ENCODE peak calls at places on chromosomes 4 and X, in four cellular contexts. One of them, this sample, is unnamed.

GRCh38 chr4:3475041-3475712 is 12.1 kb downstream of the DOK7 start:
- DNase-seq in cardiac fibroblast: no peak
- DNase-seq in suprapubic skin: no peak
- DNase-seq in OCI-LY7: no peak
- DNase-seq in this sample: no peak

GRCh38 chr4:1377606-1378261 is 28.5 kb downstream of the NKX1-1 start:
- DNase-seq in suprapubic skin: peak; percentile 46
- DNase-seq in OCI-LY7: no peak
- DNase-seq in cardiac fibroblast: no peak
- DNase-seq in this sample: no peak

GRCh38 chr4:48191758-48192157 is 57.7 kb upstream of the TXK start:
- DNase-seq in cardiac fibroblast: no peak
- DNase-seq in suprapubic skin: no peak
- DNase-seq in OCI-LY7: no peak
- DNase-seq in this sample: no peak

GRCh38 chr4:16196482-16197393 is 29.5 kb downstream of the TAPT1 start:
- DNase-seq in OCI-LY7: no peak
- DNase-seq in suprapubic skin: no peak
- DNase-seq in cardiac fibroblast: peak; percentile 76
- DNase-seq in this sample: no peak

GRCh38 chr4:98518555-98519267 is 139.7 kb downstream of the TSPAN5 start:
- DNase-seq in suprapubic skin: no peak
- DNase-seq in cardiac fibroblast: no peak
- DNase-seq in OCI-LY7: peak; percentile 22
- DNase-seq in this sample: peak; percentile 23

GRCh38 chr4:25865586-25865985 is 2.8 kb upstream of the SEL1L3 start:
- DNase-seq in OCI-LY7: peak; percentile 63
- DNase-seq in cardiac fibroblast: no peak
- DNase-seq in suprapubic skin: no peak
- DNase-seq in this sample: no peak

GRCh38 chr4:25030283-25031076 is at the start of gene LGI2:
- DNase-seq in cardiac fibroblast: peak; percentile 17
- DNase-seq in OCI-LY7: no peak
- DNase-seq in suprapubic skin: no peak
- DNase-seq in this sample: peak; percentile 50

GRCh38 chrX:13607996-13608365 is 38.6 kb downstream of the EGFL6 start:
- DNase-seq in suprapubic skin: no peak
- DNase-seq in OCI-LY7: no peak
- DNase-seq in cardiac fibroblast: no peak
- DNase-seq in this sample: no peak

GRCh38 chr4:118284169-118284568 is 68.6 kb downstream of the PRSS12 start:
- DNase-seq in suprapubic skin: no peak
- DNase-seq in OCI-LY7: peak; percentile 62
- DNase-seq in cardiac fibroblast: no peak
- DNase-seq in this sample: no peak

DNA sequence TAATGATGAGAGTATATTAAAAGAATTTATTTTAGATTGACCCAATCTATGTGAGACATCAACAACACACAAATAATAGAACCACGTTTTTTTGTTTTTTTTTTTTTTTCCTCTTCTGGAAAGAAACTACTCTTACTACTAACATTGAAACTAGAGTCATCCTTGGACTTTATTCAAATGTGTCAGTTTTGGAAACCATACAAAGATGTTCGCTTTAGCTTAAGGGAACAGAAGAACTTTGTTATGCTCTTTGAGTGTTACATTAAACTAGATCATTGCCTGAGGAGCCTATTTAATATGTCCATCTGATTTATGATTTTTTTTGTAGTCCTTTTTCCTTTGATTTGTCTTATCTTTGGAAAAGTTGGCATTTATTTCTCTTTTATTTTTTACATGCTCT is 166.7 kb downstream of the RPA4 start:
- DNase-seq in suprapubic skin: no peak
- DNase-seq in OCI-LY7: no peak
- DNase-seq in cardiac fibroblast: peak; percentile 27
- DNase-seq in this sample: no peak
- TF ChIP-seq CTCF in suprapubic skin: no peak
- TF ChIP-seq CTCF in OCI-LY7: no peak
- TF ChIP-seq CTCF in cardiac fibroblast: no peak
- TF ChIP-seq CTCF in this sample: no peak

GRCh38 chrX:46180258-46180687 is 364.9 kb downstream of the ZNF674 start:
- DNase-seq in cardiac fibroblast: peak; percentile 70
- DNase-seq in OCI-LY7: no peak
- DNase-seq in suprapubic skin: no peak
- DNase-seq in this sample: no peak

GRCh38 chrX:46184749-46185148 is 360.5 kb downstream of the ZNF674 start:
- DNase-seq in OCI-LY7: no peak
- DNase-seq in cardiac fibroblast: no peak
- DNase-seq in suprapubic skin: no peak
- DNase-seq in this sample: no peak

GRCh38 chrX:46178763-46179162 is 366.5 kb downstream of the ZNF674 start:
- DNase-seq in OCI-LY7: no peak
- DNase-seq in cardiac fibroblast: no peak
- DNase-seq in suprapubic skin: no peak
- DNase-seq in this sample: no peak

GRCh38 chrX:46179748-46180147 is 365.5 kb downstream of the ZNF674 start:
- DNase-seq in OCI-LY7: no peak
- DNase-seq in suprapubic skin: no peak
- DNase-seq in cardiac fibroblast: no peak
- DNase-seq in this sample: no peak
- TF ChIP-seq CTCF in OCI-LY7: no peak
- TF ChIP-seq CTCF in suprapubic skin: no peak
- TF ChIP-seq CTCF in cardiac fibroblast: no peak
- TF ChIP-seq CTCF in this sample: no peak

GRCh38 chr4:122453384-122454000 is 3.0 kb downstream of the IL2 start:
- DNase-seq in cardiac fibroblast: no peak
- DNase-seq in suprapubic skin: no peak
- DNase-seq in OCI-LY7: no peak
- DNase-seq in this sample: no peak

GRCh38 chr4:122456228-122457106 is at the start of gene IL2:
- DNase-seq in suprapubic skin: no peak
- DNase-seq in OCI-LY7: no peak
- DNase-seq in cardiac fibroblast: no peak
- DNase-seq in this sample: no peak

DNA sequence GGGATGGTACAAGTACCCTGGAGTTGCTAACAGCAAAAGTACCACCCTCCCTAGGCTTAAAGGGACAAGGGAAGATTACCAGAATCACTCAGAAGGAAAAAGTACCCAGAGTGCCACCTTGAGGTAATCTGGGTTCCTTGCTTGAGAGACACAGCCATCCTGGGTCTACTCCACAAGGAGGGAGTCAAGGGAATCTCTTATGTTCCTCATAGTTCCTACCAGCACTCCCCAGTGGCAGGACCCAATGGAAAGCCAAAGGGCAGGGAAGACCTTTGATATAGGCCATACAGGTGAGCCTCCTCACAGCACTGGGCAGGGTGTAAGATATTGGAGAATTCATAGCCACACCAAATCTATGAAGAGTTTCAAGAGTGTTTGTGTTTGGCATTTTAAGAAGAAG is 5.7 kb downstream of the IL2 start:
- DNase-seq in cardiac fibroblast: peak; percentile 12
- DNase-seq in suprapubic skin: no peak
- DNase-seq in OCI-LY7: peak; percentile 4
- DNase-seq in this sample: no peak
- TF ChIP-seq CTCF in cardiac fibroblast: peak; percentile 45
- TF ChIP-seq CTCF in suprapubic skin: no peak
- TF ChIP-seq CTCF in OCI-LY7: peak; percentile 51
- TF ChIP-seq CTCF in this sample: peak; percentile 22

GRCh38 chr4:77157859-77158486 is 966 bp downstream of the CCNG2 start:
- DNase-seq in OCI-LY7: peak; percentile 89
- DNase-seq in cardiac fibroblast: peak; percentile 93
- DNase-seq in suprapubic skin: peak; percentile 93
- DNase-seq in this sample: peak; percentile 91

GRCh38 chr4:77158487-77158861 is 1.5 kb downstream of the CCNG2 start:
- DNase-seq in OCI-LY7: no peak
- DNase-seq in suprapubic skin: no peak
- DNase-seq in cardiac fibroblast: no peak
- DNase-seq in this sample: no peak

GRCh38 chr4:77156533-77156911 is 485 bp upstream of the CCNG2 start:
- DNase-seq in cardiac fibroblast: peak; percentile 100
- DNase-seq in OCI-LY7: peak; percentile 100
- DNase-seq in suprapubic skin: peak; percentile 98
- DNase-seq in this sample: peak; percentile 98

GRCh38 chr4:77155631-77156345 is 1.2 kb upstream of the CCNG2 start:
- DNase-seq in OCI-LY7: peak; percentile 38
- DNase-seq in cardiac fibroblast: no peak
- DNase-seq in suprapubic skin: no peak
- DNase-seq in this sample: no peak

GRCh38 chr4:77156912-77157858 is at the start of gene CCNG2:
- DNase-seq in suprapubic skin: peak; percentile 95
- DNase-seq in cardiac fibroblast: peak; percentile 97
- DNase-seq in OCI-LY7: peak; percentile 99
- DNase-seq in this sample: peak; percentile 82
- TF ChIP-seq CTCF in suprapubic skin: no peak
- TF ChIP-seq CTCF in cardiac fibroblast: no peak
- TF ChIP-seq CTCF in OCI-LY7: no peak
- TF ChIP-seq CTCF in this sample: no peak

GRCh38 chr4:5816101-5816500 is 76.8 kb downstream of the CRMP1 start:
- DNase-seq in OCI-LY7: no peak
- DNase-seq in suprapubic skin: no peak
- DNase-seq in cardiac fibroblast: no peak
- DNase-seq in this sample: no peak
- TF ChIP-seq CTCF in OCI-LY7: no peak
- TF ChIP-seq CTCF in suprapubic skin: no peak
- TF ChIP-seq CTCF in cardiac fibroblast: no peak
- TF ChIP-seq CTCF in this sample: no peak

GRCh38 chr4:107665001-107665400 is 55.0 kb downstream of the PAPSS1 start:
- DNase-seq in cardiac fibroblast: peak; percentile 25
- DNase-seq in OCI-LY7: no peak
- DNase-seq in suprapubic skin: no peak
- DNase-seq in this sample: no peak

GRCh38 chr4:107669068-107669467 is 51.0 kb downstream of the PAPSS1 start:
- DNase-seq in OCI-LY7: no peak
- DNase-seq in suprapubic skin: no peak
- DNase-seq in cardiac fibroblast: no peak
- DNase-seq in this sample: no peak

GRCh38 chr4:107666134-107666533 is 53.9 kb downstream of the PAPSS1 start:
- DNase-seq in cardiac fibroblast: peak; percentile 73
- DNase-seq in OCI-LY7: peak; percentile 8
- DNase-seq in suprapubic skin: no peak
- DNase-seq in this sample: no peak
- TF ChIP-seq CTCF in cardiac fibroblast: peak; percentile 27
- TF ChIP-seq CTCF in OCI-LY7: peak; percentile 45
- TF ChIP-seq CTCF in suprapubic skin: no peak
- TF ChIP-seq CTCF in this sample: peak; percentile 34

GRCh38 chrX:74293343-74293946 is 10.5 kb upstream of the ZCCHC13 start:
- DNase-seq in suprapubic skin: peak; percentile 85
- DNase-seq in OCI-LY7: no peak
- DNase-seq in cardiac fibroblast: peak; percentile 84
- DNase-seq in this sample: peak; percentile 56

GRCh38 chrX:74286950-74287349 is 17.0 kb upstream of the ZCCHC13 start:
- DNase-seq in suprapubic skin: no peak
- DNase-seq in OCI-LY7: no peak
- DNase-seq in cardiac fibroblast: peak; percentile 12
- DNase-seq in this sample: no peak

GRCh38 chrX:74291577-74291963 is 12.4 kb upstream of the ZCCHC13 start:
- DNase-seq in OCI-LY7: no peak
- DNase-seq in cardiac fibroblast: no peak
- DNase-seq in suprapubic skin: no peak
- DNase-seq in this sample: no peak

GRCh38 chrX:74295102-74295501 is 8.9 kb upstream of the ZCCHC13 start:
- DNase-seq in cardiac fibroblast: no peak
- DNase-seq in OCI-LY7: no peak
- DNase-seq in suprapubic skin: no peak
- DNase-seq in this sample: no peak

DNA sequence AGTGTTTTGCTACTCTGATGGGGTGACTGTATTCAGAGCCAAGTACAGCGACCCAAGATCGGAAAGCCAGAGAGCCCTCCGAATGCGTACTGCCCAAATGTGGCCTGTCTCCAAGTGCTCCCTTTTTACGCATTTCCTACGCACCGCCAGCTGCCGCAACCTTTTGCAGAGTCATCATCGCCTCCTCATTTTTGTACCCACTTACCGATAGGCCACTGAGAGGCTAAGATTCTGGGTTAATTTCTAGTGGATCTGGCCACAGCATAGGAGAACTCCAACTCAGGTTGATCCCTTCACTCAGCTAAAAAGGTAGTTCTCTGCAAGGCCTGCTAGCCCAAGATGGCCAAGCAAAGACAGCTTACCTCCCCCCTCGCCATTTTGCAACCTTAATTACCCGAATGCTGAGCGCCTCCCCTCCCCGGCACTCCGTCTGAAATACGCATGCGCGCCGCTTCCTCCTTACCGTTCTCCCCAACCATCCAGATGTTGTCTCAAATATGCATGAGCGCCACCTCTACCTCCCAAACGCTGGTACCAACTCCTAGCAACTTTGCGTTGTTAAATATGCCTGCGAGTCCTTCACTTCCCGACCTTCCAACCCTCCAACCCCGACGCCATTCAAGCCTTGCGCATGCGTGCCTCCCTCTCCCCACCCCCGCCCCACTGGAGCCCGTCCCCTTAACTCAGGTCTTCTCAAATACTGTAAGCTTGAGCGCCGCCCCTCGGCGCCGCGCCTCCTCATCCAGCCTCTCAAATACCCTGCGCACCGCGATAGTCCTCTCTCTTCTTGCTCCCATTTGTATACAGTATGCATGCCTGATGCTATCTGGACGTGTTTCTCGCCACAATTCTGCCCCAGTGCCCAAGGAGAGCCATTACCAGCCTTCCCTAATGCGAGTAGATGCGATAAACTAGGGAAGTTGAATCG is 11.8 kb upstream of the ZCCHC13 start:
- DNase-seq in suprapubic skin: peak; percentile 89
- DNase-seq in cardiac fibroblast: peak; percentile 93
- DNase-seq in OCI-LY7: peak; percentile 86
- DNase-seq in this sample: peak; percentile 71
- TF ChIP-seq CTCF in suprapubic skin: no peak
- TF ChIP-seq CTCF in cardiac fibroblast: no peak
- TF ChIP-seq CTCF in OCI-LY7: peak; percentile 62
- TF ChIP-seq CTCF in this sample: peak; percentile 39

DNA sequence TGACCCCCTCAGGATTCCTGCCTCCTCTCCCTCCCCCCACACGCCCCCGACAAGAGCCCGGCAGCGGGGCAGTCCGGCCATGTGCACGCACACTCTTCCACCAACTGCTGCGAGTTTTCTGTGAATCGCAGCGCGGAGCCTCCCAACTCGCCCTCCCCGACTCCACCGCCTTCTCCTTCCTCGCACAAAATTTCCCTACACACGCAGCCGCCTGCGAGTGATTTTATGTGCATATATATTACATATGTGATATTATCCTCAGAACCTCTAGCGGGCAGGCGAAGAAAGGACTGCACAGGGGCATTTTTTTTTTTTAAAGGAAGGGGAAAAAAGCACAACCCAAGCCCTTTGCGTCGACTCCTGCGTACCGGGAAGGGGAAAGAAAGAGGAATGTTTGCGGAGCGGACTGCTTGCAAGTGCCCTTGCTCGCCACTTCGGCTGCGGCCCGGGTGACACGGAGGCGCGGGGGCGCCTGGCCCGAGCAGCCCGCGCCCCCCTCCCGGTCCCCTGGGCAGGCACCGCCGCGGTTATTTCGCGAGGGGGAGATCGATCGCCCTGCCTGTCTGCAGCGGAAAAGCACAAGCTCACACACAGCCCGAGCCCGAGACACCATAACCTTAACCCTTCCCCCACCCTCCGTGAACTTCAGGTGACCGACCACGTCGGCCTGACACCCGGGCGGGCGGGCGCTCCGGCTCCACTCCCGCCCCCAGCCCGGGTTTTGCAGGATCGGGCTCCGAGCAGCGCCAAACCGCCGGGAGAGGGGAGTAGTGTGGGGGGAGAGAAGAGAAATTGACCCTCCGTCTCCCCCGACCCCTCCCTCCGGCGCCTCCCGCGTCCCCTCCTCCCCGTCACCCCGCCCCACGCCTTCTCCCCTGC is 2.2 kb downstream of the ZNF827 start:
- DNase-seq in suprapubic skin: peak; percentile 78
- DNase-seq in cardiac fibroblast: peak; percentile 80
- DNase-seq in OCI-LY7: peak; percentile 89
- DNase-seq in this sample: peak; percentile 86
- TF ChIP-seq CTCF in suprapubic skin: peak; percentile 23
- TF ChIP-seq CTCF in cardiac fibroblast: peak; percentile 38
- TF ChIP-seq CTCF in OCI-LY7: peak; percentile 67
- TF ChIP-seq CTCF in this sample: peak; percentile 6

This sample was measured in GM13977.